ENCODE peak calls at places on chromosomes 16 and 17, in eight cellular contexts. B, H, V, P, X, I, D and Y are unnamed samples.

GRCh38 chr17:61461586-61461966 is 9.4 kb downstream of the TBX4 start:
- DNase-seq in I (peak; percentile 47), V (no peak), P (no peak), H (no peak), B (no peak), X (no peak), D (no peak), Y (no peak)

GRCh38 chr17:1928976-1929375 is 96.2 kb downstream of the RTN4RL1 start:
- DNase-seq in P (no peak), H (peak; percentile 42), I (peak; percentile 3), X (no peak), V (no peak), D (no peak), B (no peak), Y (no peak)

GRCh38 chr17:6509295-6509771 is 47.0 kb downstream of the PITPNM3 start:
- DNase-seq in D (peak; percentile 69), I (no peak), H (no peak), B (no peak), X (no peak), V (no peak), P (no peak), Y (no peak)

GRCh38 chr17:65163990-65164495 is 26.9 kb downstream of the RGS9 start:
- DNase-seq in I (no peak), X (peak; percentile 41), D (no peak), P (no peak), B (no peak), V (peak; percentile 66), H (no peak), Y (no peak)

GRCh38 chr17:82440991-82441627 is 9.4 kb downstream of the CYBC1 start:
- DNase-seq in H (no peak), P (no peak), D (no peak), I (no peak), X (no peak), V (no peak), B (no peak), Y (no peak)

GRCh38 chr17:7466318-7466643 is 13.2 kb downstream of the ZBTB4 start:
- DNase-seq in B (no peak), V (no peak), I (no peak), P (no peak), H (no peak), X (no peak), D (no peak), Y (no peak)

GRCh38 chr17:58531661-58532554 is 17.5 kb upstream of the MTMR4 start:
- DNase-seq in D (peak; percentile 91), X (peak; percentile 68), H (peak; percentile 67), B (peak; percentile 40), I (peak; percentile 90), V (peak; percentile 23), P (no peak), Y (peak; percentile 37)

GRCh38 chr17:9402590-9403199 is 172.9 kb downstream of the STX8 start:
- DNase-seq in I (peak; percentile 39), X (no peak), V (peak; percentile 23), P (no peak), B (peak; percentile 38), H (no peak), D (peak; percentile 90), Y (no peak)

GRCh38 chr16:23152386-23153178 is 3.3 kb upstream of the USP31 start:
- DNase-seq in X (no peak), H (no peak), D (no peak), I (no peak), V (no peak), B (no peak), P (no peak), Y (no peak)

GRCh38 chr16:23156946-23157460 is 7.8 kb upstream of the USP31 start:
- DNase-seq in V (no peak), I (no peak), H (no peak), D (no peak), X (no peak), B (no peak), P (no peak), Y (no peak)

GRCh38 chr16:23158114-23158513 is 8.9 kb upstream of the USP31 start:
- DNase-seq in X (no peak), H (no peak), V (no peak), B (no peak), D (no peak), P (no peak), I (no peak), Y (no peak)

GRCh38 chr16:23156110-23156509 is 6.9 kb upstream of the USP31 start:
- DNase-seq in H (no peak), D (no peak), I (no peak), V (no peak), P (no peak), B (no peak), X (no peak), Y (no peak)

DNA sequence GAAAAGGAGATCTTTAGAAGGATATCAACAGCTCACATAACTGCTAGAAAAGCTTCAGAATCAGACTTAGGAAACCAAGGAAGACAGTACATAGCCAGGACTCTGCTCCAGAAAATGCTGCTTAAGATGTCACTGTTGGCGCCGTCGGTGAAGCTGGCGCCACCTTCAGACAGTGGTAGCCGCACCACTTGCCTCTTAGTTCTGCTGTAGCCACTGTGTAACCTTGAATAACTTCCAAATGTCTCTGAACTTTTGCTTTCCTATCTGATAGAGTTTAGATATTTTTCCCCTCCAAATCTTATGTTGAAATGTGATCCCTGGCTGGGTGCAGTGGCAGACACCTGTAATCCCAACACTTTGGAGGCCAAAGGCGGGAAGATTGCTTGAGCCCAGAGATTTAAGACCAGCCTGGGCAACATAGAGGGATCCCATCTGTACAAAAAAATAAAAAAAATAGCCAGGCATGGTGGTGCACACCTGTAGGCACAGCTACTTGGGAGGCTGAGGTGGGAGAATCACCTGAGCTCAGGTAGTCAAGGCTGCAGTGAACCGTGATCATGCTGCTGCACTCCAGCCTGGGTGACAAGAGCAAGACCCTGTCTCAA is 6.3 kb upstream of the USP31 start:
- DNase-seq in I (peak; percentile 45), P (no peak), X (peak; percentile 44), V (peak; percentile 10), H (no peak), D (peak; percentile 64), B (no peak), Y (no peak)
- TF ChIP-seq CTCF in I (peak; percentile 54), P (peak; percentile 30), X (no peak), V (peak; percentile 25), H (no peak), D (peak; percentile 72), B (peak; percentile 44), Y (no peak)

GRCh38 chr17:37361543-37361942 is 14.2 kb upstream of the C17orf78 start:
- DNase-seq in H (no peak), B (no peak), V (no peak), X (no peak), I (no peak), D (no peak), P (no peak), Y (no peak)

GRCh38 chr17:37360632-37361031 is 15.2 kb upstream of the C17orf78 start:
- DNase-seq in H (no peak), D (no peak), B (no peak), V (peak; percentile 6), X (no peak), P (no peak), I (no peak), Y (no peak)

GRCh38 chr17:37359682-37360188 is 16.1 kb upstream of the C17orf78 start:
- DNase-seq in D (no peak), P (no peak), H (no peak), X (no peak), I (no peak), V (peak; percentile 37), B (no peak), Y (no peak)

GRCh38 chr17:37358098-37358829 is 17.5 kb upstream of the C17orf78 start:
- DNase-seq in P (no peak), B (peak; percentile 59), V (peak; percentile 12), H (peak; percentile 58), D (peak; percentile 97), I (peak; percentile 95), X (peak; percentile 43), Y (peak; percentile 76)

DNA sequence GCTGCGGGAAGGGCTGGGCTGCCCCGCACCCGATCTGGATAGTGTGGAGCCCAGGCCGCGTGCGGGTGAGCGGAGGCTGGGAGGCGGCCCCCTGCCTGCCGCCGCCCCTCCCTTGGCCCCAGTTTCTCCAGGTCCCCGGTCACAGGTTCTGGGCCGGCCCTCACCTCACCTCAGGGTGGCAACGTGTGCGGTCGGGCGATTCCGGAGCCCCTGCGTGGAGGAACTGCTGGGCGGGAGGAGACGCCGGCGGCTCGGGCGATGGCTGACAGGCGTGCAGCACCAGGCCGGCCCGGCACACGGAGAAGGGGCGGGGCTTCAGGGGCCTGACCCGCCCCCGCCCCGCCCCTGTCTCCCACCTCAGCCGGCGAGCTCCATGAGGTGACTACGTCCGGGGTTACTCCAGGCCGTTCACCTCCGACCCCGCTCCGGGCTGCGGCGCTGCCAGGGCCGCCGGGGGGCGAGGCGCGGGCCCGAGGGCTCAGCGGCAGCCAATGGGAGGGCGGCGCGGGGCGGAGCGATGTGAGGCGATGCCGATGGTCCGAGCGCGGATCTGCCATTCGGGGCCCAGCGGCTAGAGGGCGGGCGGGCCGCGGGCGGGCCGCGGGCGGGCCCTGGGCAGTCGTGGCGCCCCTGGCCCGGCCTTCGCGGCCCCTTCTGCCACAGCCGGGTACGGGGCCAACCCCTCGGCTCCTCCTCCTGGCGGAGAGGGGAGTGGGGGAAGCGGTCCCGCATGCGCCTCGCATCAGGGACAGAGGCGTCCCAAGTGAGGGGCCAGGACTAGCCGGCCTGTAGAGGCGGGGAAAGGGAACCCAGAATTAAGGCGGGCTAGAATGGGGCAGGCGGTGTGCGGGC is 16.7 kb upstream of the C17orf78 start:
- DNase-seq in I (peak; percentile 100), D (peak; percentile 100), P (peak; percentile 64), B (peak; percentile 96), H (peak; percentile 91), V (peak; percentile 87), X (peak; percentile 95), Y (peak; percentile 70)
- TF ChIP-seq CTCF in I (peak; percentile 48), D (peak; percentile 67), P (peak; percentile 22), B (peak; percentile 44), H (peak; percentile 22), V (no peak), X (no peak), Y (no peak)

DNA sequence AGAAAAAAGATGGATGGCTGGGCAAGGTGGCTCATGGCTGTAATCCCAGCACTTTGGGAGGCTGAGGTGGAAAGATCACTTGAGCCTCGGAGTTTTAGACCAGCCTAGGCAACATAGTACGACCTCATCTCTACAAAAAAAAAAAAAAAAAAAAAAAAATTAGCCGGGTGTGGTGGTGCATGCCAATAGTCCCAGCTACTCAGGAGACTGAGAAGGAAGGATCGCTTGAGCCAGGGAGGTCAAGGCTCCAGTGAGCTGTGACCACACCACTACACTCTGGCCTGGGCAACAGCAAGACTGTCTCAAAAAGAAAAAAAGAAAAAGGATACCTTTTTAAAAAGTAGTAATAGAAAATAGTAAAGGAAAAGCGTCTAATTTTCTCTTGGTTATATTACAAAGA is 20.7 kb downstream of the ZNF652 start:
- DNase-seq in V (no peak), B (no peak), D (no peak), X (no peak), I (no peak), H (no peak), P (no peak), Y (no peak)
- TF ChIP-seq CTCF in V (no peak), B (no peak), D (no peak), X (no peak), I (no peak), H (no peak), P (no peak), Y (no peak)

GRCh38 chr16:70689035-70689969 is 3.4 kb upstream of the MTSS2 start:
- DNase-seq in X (peak; percentile 86), H (no peak), P (no peak), D (no peak), V (no peak), B (no peak), I (no peak), Y (no peak)

GRCh38 chr16:70686376-70687171 is 721 bp upstream of the MTSS2 start:
- DNase-seq in V (no peak), X (no peak), P (no peak), B (no peak), D (peak; percentile 69), H (no peak), I (no peak), Y (no peak)

GRCh38 chr16:70687172-70687531 is 1.3 kb upstream of the MTSS2 start:
- DNase-seq in H (no peak), D (no peak), V (no peak), I (no peak), X (no peak), B (no peak), P (no peak), Y (no peak)

GRCh38 chr16:70688266-70688742 is 2.5 kb upstream of the MTSS2 start:
- DNase-seq in I (no peak), X (peak; percentile 57), D (peak; percentile 75), V (peak; percentile 89), H (peak; percentile 87), P (no peak), B (no peak), Y (no peak)

DNA sequence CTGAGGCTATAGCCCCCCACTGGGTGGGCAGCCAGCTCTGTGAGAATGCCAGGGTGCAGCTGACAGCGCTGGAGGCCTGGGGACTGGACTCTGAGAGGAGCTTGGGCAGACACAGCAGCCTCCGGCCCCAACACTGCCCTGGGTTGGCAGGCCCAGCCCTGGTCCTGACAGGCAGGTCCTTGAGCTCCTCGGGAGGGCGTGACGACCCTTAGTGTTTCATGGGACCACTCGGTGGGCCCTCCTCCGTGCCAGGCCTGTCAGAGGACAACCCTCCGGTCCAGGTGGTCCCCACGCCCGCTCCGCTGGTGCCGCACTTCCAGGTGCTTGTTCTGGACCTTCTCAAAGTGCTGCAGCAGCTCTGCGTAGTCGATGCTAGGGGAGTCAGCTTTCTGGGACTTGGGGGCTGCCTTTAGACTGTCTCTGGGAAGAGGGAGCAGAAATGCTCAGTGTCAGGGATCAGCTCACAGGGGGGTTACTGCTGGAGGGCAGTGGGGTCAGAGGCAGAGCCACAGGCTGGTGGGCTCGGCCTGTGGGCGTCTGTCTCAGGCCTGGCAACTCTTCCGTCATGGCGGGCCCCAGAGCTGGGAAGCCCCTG is 1.9 kb upstream of the MTSS2 start:
- DNase-seq in H (no peak), P (no peak), V (no peak), I (no peak), X (no peak), B (no peak), D (no peak), Y (no peak)
- TF ChIP-seq CTCF in H (no peak), P (no peak), V (no peak), I (no peak), X (no peak), B (no peak), D (no peak), Y (no peak)